ENCODE peak calls at places on chromosomes 4 and X, in ten cellular contexts. X, L, P, O, C, D, U, V, G and R are unnamed samples.

GRCh38 chr4:24799544-24800272 is 4.3 kb downstream of the SOD3 start:
- DNase-seq in V (no peak), U (no peak), G (no peak), L (no peak), D (peak; percentile 56), P (peak; percentile 47), X (no peak), C (no peak), O (no peak), R (no peak)

GRCh38 chrX:74180716-74181115 is 123.3 kb upstream of the ZCCHC13 start:
- DNase-seq in D (no peak), L (no peak), U (no peak), X (no peak), O (no peak), C (no peak), G (no peak), P (no peak), V (no peak), R (no peak)

GRCh38 chrX:9829308-9830267 is 43.4 kb downstream of the SHROOM2 start:
- DNase-seq in D (no peak), O (no peak), L (no peak), X (no peak), P (no peak), V (no peak), C (peak; percentile 82), G (no peak), U (no peak), R (no peak)

GRCh38 chr4:124940387-124940786 is 227.9 kb upstream of the ANKRD50 start:
- DNase-seq in U (no peak), V (no peak), G (no peak), X (no peak), L (no peak), D (no peak), O (no peak), C (peak; percentile 98), P (no peak), R (no peak)

GRCh38 chr4:100348472-100348871 is 158.2 kb upstream of the DDIT4L start:
- DNase-seq in P (no peak), D (no peak), G (no peak), U (no peak), X (no peak), L (no peak), O (no peak), C (peak; percentile 88), V (no peak), R (no peak)

GRCh38 chrX:140817943-140818342 is 108.4 kb downstream of the LINC00632 start:
- DNase-seq in X (no peak), G (no peak), C (peak; percentile 41), D (no peak), O (peak; percentile 17), V (no peak), U (no peak), L (no peak), P (no peak), R (no peak)

GRCh38 chrX:40096395-40097091 is 1.2 kb downstream of the BCOR start:
- DNase-seq in X (peak; percentile 60), O (peak; percentile 66), D (no peak), U (peak; percentile 63), P (peak; percentile 62), L (peak; percentile 66), G (peak; percentile 25), V (no peak), C (peak; percentile 45), R (no peak)

GRCh38 chr4:80189956-80190671 is 7.2 kb upstream of the PRDM8 start:
- DNase-seq in V (no peak), L (no peak), X (no peak), G (no peak), D (no peak), C (peak; percentile 68), U (no peak), P (no peak), O (no peak), R (no peak)

DNA sequence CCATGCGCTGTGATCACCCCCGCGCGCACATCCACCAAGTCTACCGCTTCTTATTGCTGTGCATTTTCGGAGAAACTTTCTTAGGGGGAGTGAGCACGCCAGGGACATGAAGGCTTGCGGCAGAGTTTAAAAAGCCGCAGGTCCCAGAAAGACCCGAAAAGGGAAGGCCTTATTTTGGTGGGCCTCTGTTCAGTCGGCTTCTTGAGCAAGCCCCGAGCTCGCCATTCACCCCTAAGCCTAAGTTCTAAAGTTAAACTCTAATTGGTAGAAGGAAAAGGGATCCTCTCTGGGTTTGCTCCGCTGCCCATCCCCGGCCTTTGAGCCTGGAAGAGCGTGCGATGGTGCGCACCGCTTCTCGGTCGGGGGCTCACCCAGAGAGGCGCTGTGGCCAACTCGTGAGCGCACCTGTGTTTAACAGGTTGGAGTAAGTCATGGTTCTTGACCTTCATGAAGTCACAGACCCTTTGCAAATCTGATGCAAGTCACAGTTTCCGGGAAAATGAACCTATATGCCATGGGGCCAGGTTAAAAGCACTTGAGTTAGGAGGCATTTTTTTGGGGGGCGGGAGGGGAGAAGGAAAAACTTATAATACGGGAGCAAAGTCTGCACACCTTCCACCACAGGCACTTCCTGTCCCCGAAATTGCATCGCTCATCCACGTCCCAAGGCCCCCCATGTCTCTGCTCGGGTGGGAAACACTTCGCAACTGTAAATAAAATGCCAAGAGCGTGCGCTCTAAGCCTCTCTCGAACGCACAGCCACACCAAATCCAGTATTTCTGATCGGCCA is 1.9 kb downstream of the PHOX2B start:
- DNase-seq in X (no peak), C (no peak), O (no peak), V (no peak), L (no peak), P (no peak), G (no peak), U (no peak), D (no peak), R (no peak)
- H3K9me3 ChIP-seq in X (peaks cover 7% of the 10 kb centered on the region), C (peaks cover 28% of the 10 kb centered on the region), O (no peaks in the 10 kb centered on the region), V (no peaks in the 10 kb centered on the region), L (no peaks in the 10 kb centered on the region), P (no peaks in the 10 kb centered on the region), G (no peaks in the 10 kb centered on the region), U (no peaks in the 10 kb centered on the region), D (no peaks in the 10 kb centered on the region), R (no peaks in the 10 kb centered on the region)

GRCh38 chrX:1109580-1110119 is 102.8 kb downstream of the CRLF2 start:
- DNase-seq in D (no peak), C (no peak), V (no peak), X (no peak), P (no peak), U (no peak), G (no peak), L (no peak), O (no peak), R (no peak)
- H3K9me3 ChIP-seq in D (no peaks in the 10 kb centered on the region), C (peaks cover 24% of the 10 kb centered on the region), V (no peaks in the 10 kb centered on the region), X (no peaks in the 10 kb centered on the region), P (no peaks in the 10 kb centered on the region), U (no peaks in the 10 kb centered on the region), G (no peaks in the 10 kb centered on the region), L (no peaks in the 10 kb centered on the region), O (no peaks in the 10 kb centered on the region), R (no peaks in the 10 kb centered on the region)

GRCh38 chr4:314296-314903 is 9.1 kb upstream of the ZNF732 start:
- DNase-seq in G (no peak), X (no peak), O (no peak), L (no peak), U (no peak), C (no peak), D (no peak), V (no peak), P (no peak), R (no peak)
- H3K9me3 ChIP-seq in G (no peaks in the 10 kb centered on the region), X (peaks cover 33% of the 10 kb centered on the region), O (no peaks in the 10 kb centered on the region), L (peaks cover 4% of the 10 kb centered on the region), U (no peaks in the 10 kb centered on the region), C (peaks cover 26% of the 10 kb centered on the region), D (no peaks in the 10 kb centered on the region), V (no peaks in the 10 kb centered on the region), P (peaks cover 11% of the 10 kb centered on the region), R (no peaks in the 10 kb centered on the region)

GRCh38 chrX:146186540-146186939 is 368.9 kb downstream of the SLITRK2 start:
- DNase-seq in G (no peak), P (no peak), L (no peak), C (no peak), V (no peak), X (no peak), O (no peak), D (no peak), U (no peak), R (no peak)
- H3K9me3 ChIP-seq in G (no peaks in the 10 kb centered on the region), P (no peaks in the 10 kb centered on the region), L (no peaks in the 10 kb centered on the region), C (peaks cover 12% of the 10 kb centered on the region), V (no peaks in the 10 kb centered on the region), X (no peaks in the 10 kb centered on the region), O (no peaks in the 10 kb centered on the region), D (no peaks in the 10 kb centered on the region), U (no peaks in the 10 kb centered on the region), R (no peaks in the 10 kb centered on the region)

GRCh38 chrX:110373310-110373709 is 14.7 kb downstream of the RTL9 start:
- DNase-seq in D (no peak), O (no peak), G (no peak), P (no peak), V (no peak), C (no peak), L (no peak), U (no peak), X (no peak), R (no peak)

GRCh38 chrX:110374544-110374943 is 15.9 kb downstream of the RTL9 start:
- DNase-seq in D (no peak), L (no peak), V (no peak), P (no peak), X (no peak), U (no peak), C (no peak), G (no peak), O (no peak), R (no peak)
- H3K9me3 ChIP-seq in D (no peaks in the 10 kb centered on the region), L (no peaks in the 10 kb centered on the region), V (no peaks in the 10 kb centered on the region), P (no peaks in the 10 kb centered on the region), X (no peaks in the 10 kb centered on the region), U (no peaks in the 10 kb centered on the region), C (no peaks in the 10 kb centered on the region), G (no peaks in the 10 kb centered on the region), O (no peaks in the 10 kb centered on the region), R (no peaks in the 10 kb centered on the region)

GRCh38 chrX:115896362-115896761 is 274.2 kb upstream of the AGTR2 start:
- DNase-seq in D (no peak), L (no peak), G (no peak), U (no peak), O (no peak), C (no peak), X (no peak), V (no peak), P (no peak), R (no peak)

GRCh38 chrX:115895678-115896329 is 274.7 kb upstream of the AGTR2 start:
- DNase-seq in D (no peak), P (no peak), X (no peak), V (no peak), O (no peak), C (no peak), L (no peak), G (no peak), U (no peak), R (no peak)

GRCh38 chrX:115898382-115899001 is 272.1 kb upstream of the AGTR2 start:
- DNase-seq in O (peak; percentile 1), C (peak; percentile 29), D (no peak), P (no peak), V (no peak), X (peak; percentile 69), G (no peak), L (no peak), U (peak; percentile 51), R (no peak)

GRCh38 chrX:115900425-115900824 is 270.1 kb upstream of the AGTR2 start:
- DNase-seq in L (no peak), X (no peak), C (no peak), O (no peak), U (no peak), G (no peak), P (no peak), V (no peak), D (no peak), R (no peak)

DNA sequence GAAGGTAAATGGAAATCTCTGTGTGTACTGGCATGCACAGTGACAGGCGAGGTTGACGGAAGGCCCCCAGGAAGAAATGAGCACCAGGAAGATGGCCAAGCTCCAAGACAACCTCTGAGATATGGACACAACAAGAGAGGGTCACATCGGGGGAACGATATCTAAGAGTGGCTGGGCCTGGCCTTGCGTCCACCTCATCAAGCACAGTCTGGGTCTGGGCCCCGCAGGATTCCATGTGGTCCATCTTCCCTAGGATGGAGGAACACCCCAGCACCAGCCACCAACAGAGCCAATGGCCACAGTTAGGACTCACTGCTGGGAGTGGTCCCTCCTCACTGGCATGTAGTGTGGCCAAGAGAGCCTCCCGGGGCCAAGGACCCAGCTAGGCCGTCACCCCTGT is 272.6 kb upstream of the AGTR2 start:
- DNase-seq in V (no peak), G (no peak), O (no peak), P (no peak), X (no peak), L (no peak), C (no peak), U (no peak), D (no peak), R (no peak)
- H3K9me3 ChIP-seq in V (no peaks in the 10 kb centered on the region), G (no peaks in the 10 kb centered on the region), O (no peaks in the 10 kb centered on the region), P (no peaks in the 10 kb centered on the region), X (no peaks in the 10 kb centered on the region), L (no peaks in the 10 kb centered on the region), C (peaks cover 14% of the 10 kb centered on the region), U (no peaks in the 10 kb centered on the region), D (no peaks in the 10 kb centered on the region), R (no peaks in the 10 kb centered on the region)